ENCODE peak calls at places on chromosomes 3 and 15, in six cellular contexts. One of them, this sample, is unnamed.

GRCh38 chr15:57150066-57150865 is 226.0 kb upstream of the CGNL1 start:
- DNase-seq in tibial nerve: no peak
- DNase-seq in uterus: no peak
- DNase-seq in lung: no peak
- DNase-seq in A549: no peak
- DNase-seq in neural progenitor cell: no peak
- DNase-seq in this sample: no peak

GRCh38 chr3:144756704-144757440 is 785.2 kb downstream of the DIPK2A start:
- DNase-seq in tibial nerve: no peak
- DNase-seq in uterus: no peak
- DNase-seq in lung: no peak
- DNase-seq in A549: no peak
- DNase-seq in neural progenitor cell: no peak
- DNase-seq in this sample: no peak

GRCh38 chr3:127068871-127069270 is 86.0 kb downstream of the PLXNA1 start:
- DNase-seq in tibial nerve: no peak
- DNase-seq in uterus: no peak
- DNase-seq in lung: no peak
- DNase-seq in A549: no peak
- DNase-seq in neural progenitor cell: no peak
- DNase-seq in this sample: no peak

GRCh38 chr3:69647710-69648109 is 91.6 kb upstream of the MITF start:
- DNase-seq in tibial nerve: no peak
- DNase-seq in uterus: no peak
- DNase-seq in lung: no peak
- DNase-seq in A549: no peak
- DNase-seq in neural progenitor cell: no peak
- DNase-seq in this sample: no peak

GRCh38 chr3:146818866-146819265 is 213.7 kb upstream of the PLSCR5 start:
- DNase-seq in tibial nerve: no peak
- DNase-seq in uterus: no peak
- DNase-seq in lung: no peak
- DNase-seq in A549: no peak
- DNase-seq in neural progenitor cell: no peak
- DNase-seq in this sample: no peak

GRCh38 chr3:156919818-156920217 is 93.7 kb downstream of the LEKR1 start:
- DNase-seq in tibial nerve: no peak
- DNase-seq in uterus: no peak
- DNase-seq in lung: no peak
- DNase-seq in A549: no peak
- DNase-seq in neural progenitor cell: no peak
- DNase-seq in this sample: no peak

GRCh38 chr15:29141908-29142747 is 127.5 kb downstream of the NSMCE3 start:
- DNase-seq in tibial nerve: no peak
- DNase-seq in uterus: no peak
- DNase-seq in lung: no peak
- DNase-seq in A549: no peak
- DNase-seq in neural progenitor cell: no peak
- DNase-seq in this sample: no peak

GRCh38 chr15:92097473-92098178 is 244.1 kb downstream of the SLCO3A1 start:
- DNase-seq in tibial nerve: peak; percentile 46
- DNase-seq in uterus: no peak
- DNase-seq in lung: no peak
- DNase-seq in A549: peak; percentile 72
- DNase-seq in neural progenitor cell: peak; percentile 92
- DNase-seq in this sample: peak; percentile 45

GRCh38 chr15:99446565-99447496 is 119.0 kb upstream of the MEF2A start:
- DNase-seq in tibial nerve: no peak
- DNase-seq in uterus: no peak
- DNase-seq in lung: no peak
- DNase-seq in A549: no peak
- DNase-seq in neural progenitor cell: no peak
- DNase-seq in this sample: no peak

GRCh38 chr3:117170112-117170511 is 460.5 kb downstream of the TUSC7 start:
- DNase-seq in tibial nerve: no peak
- DNase-seq in uterus: no peak
- DNase-seq in lung: no peak
- DNase-seq in A549: no peak
- DNase-seq in neural progenitor cell: no peak
- DNase-seq in this sample: no peak

GRCh38 chr3:111072016-111072891 is 638 bp downstream of the NECTIN3 start:
- DNase-seq in tibial nerve: peak; percentile 11
- DNase-seq in uterus: peak; percentile 18
- DNase-seq in lung: no peak
- DNase-seq in A549: peak; percentile 7
- DNase-seq in neural progenitor cell: peak; percentile 64
- DNase-seq in this sample: no peak

GRCh38 chr3:51819709-51820406 is 40.8 kb upstream of the IQCF6 start:
- DNase-seq in tibial nerve: no peak
- DNase-seq in uterus: no peak
- DNase-seq in lung: no peak
- DNase-seq in A549: peak; percentile 6
- DNase-seq in neural progenitor cell: peak; percentile 74
- DNase-seq in this sample: no peak

GRCh38 chr3:69504232-69504631 is 118.3 kb upstream of the FRMD4B start:
- DNase-seq in tibial nerve: no peak
- DNase-seq in uterus: no peak
- DNase-seq in lung: no peak
- DNase-seq in A549: no peak
- DNase-seq in neural progenitor cell: no peak
- DNase-seq in this sample: no peak

GRCh38 chr3:46860381-46861292 is 2.6 kb downstream of the MYL3 start:
- DNase-seq in tibial nerve: no peak
- DNase-seq in uterus: peak; percentile 13
- DNase-seq in lung: no peak
- DNase-seq in A549: no peak
- DNase-seq in neural progenitor cell: no peak
- DNase-seq in this sample: peak; percentile 72

DNA sequence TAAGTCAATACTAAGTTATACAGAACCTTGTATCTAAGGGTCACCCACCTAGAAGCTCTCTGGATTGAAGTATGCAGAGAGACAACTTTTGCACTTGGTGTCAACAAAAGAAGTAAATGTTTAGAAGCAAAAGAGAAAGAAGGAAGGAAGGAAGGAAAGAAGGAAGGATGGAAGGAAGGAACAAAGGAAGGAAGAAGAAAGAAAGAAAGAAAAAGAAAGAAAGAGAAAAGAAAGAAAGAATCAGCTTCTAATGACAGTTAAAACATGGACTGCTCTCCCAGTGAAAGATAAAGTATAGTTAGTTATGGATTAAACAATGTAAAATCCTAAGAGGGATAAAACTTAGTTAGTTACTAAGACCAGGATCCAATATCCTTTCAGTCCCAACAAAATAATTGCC is 613.8 kb upstream of the NR2F2 start:
- DNase-seq in tibial nerve: no peak
- DNase-seq in uterus: no peak
- DNase-seq in lung: no peak
- DNase-seq in A549: no peak
- DNase-seq in neural progenitor cell: no peak
- DNase-seq in this sample: no peak
- H3K9me3 ChIP-seq in tibial nerve: no peaks in the 10 kb centered on the region
- H3K9me3 ChIP-seq in uterus: no peaks in the 10 kb centered on the region
- H3K9me3 ChIP-seq in lung: no peaks in the 10 kb centered on the region
- H3K9me3 ChIP-seq in A549: no peaks in the 10 kb centered on the region
- H3K9me3 ChIP-seq in neural progenitor cell: no peaks in the 10 kb centered on the region
- H3K9me3 ChIP-seq in this sample: no peaks in the 10 kb centered on the region

GRCh38 chr3:50661321-50661837 is 13.3 kb upstream of the DOCK3 start:
- DNase-seq in tibial nerve: no peak
- DNase-seq in uterus: no peak
- DNase-seq in lung: no peak
- DNase-seq in A549: no peak
- DNase-seq in neural progenitor cell: no peak
- DNase-seq in this sample: no peak
- H3K9me3 ChIP-seq in tibial nerve: no peaks in the 10 kb centered on the region
- H3K9me3 ChIP-seq in uterus: no peaks in the 10 kb centered on the region
- H3K9me3 ChIP-seq in lung: no peaks in the 10 kb centered on the region
- H3K9me3 ChIP-seq in A549: no peaks in the 10 kb centered on the region
- H3K9me3 ChIP-seq in neural progenitor cell: no peaks in the 10 kb centered on the region
- H3K9me3 ChIP-seq in this sample: no peaks in the 10 kb centered on the region

GRCh38 chr3:187765342-187765741 is 20.1 kb upstream of the BCL6 start:
- DNase-seq in tibial nerve: no peak
- DNase-seq in uterus: no peak
- DNase-seq in lung: no peak
- DNase-seq in A549: no peak
- DNase-seq in neural progenitor cell: no peak
- DNase-seq in this sample: no peak

GRCh38 chr3:187767266-187768032 is 22.2 kb upstream of the BCL6 start:
- DNase-seq in tibial nerve: no peak
- DNase-seq in uterus: no peak
- DNase-seq in lung: no peak
- DNase-seq in A549: no peak
- DNase-seq in neural progenitor cell: no peak
- DNase-seq in this sample: no peak

GRCh38 chr3:187759601-187760000 is 14.3 kb upstream of the BCL6 start:
- DNase-seq in tibial nerve: no peak
- DNase-seq in uterus: no peak
- DNase-seq in lung: no peak
- DNase-seq in A549: no peak
- DNase-seq in neural progenitor cell: no peak
- DNase-seq in this sample: no peak

GRCh38 chr3:187762792-187763191 is 17.5 kb upstream of the BCL6 start:
- DNase-seq in tibial nerve: no peak
- DNase-seq in uterus: no peak
- DNase-seq in lung: no peak
- DNase-seq in A549: no peak
- DNase-seq in neural progenitor cell: no peak
- DNase-seq in this sample: no peak

DNA sequence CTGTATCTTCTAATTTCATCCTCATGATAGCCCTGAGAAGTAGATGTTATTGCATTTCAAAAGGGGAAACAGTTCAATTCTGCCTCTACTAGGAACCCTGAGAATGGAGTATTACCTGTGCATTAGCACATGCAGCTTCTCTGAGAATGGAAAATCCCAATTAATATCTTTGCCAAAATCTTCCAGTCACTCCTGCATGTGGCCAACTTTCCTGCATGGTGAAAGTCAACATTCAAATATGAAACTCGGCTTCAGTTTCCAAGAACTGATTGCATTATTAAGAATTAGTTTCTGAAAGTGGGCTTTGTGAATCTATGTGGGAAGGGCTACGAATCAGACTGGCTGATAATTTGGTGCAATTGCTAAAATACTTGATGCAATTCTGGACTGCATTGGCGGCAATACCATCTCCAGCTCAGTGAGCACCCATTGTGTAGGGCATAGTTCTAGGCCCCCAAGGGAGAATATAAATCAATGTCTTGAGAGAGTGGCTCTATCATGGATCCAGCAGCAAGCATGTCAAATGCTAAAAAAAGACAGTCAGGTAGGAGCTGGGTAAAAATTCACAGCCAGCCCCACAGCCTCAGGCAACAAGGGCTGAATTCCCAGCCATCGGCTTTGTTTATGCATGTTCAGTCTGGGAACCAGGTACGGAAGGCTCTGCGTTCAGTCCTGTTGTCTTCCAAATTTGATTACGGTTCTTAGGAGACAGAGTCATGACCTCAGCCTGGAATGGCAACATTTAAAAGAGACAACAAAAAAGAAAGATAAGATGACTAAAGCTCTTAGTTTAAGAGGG is 18.8 kb upstream of the BCL6 start:
- DNase-seq in tibial nerve: no peak
- DNase-seq in uterus: no peak
- DNase-seq in lung: no peak
- DNase-seq in A549: no peak
- DNase-seq in neural progenitor cell: no peak
- DNase-seq in this sample: peak; percentile 40
- H3K9me3 ChIP-seq in tibial nerve: no peaks in the 10 kb centered on the region
- H3K9me3 ChIP-seq in uterus: no peaks in the 10 kb centered on the region
- H3K9me3 ChIP-seq in lung: no peaks in the 10 kb centered on the region
- H3K9me3 ChIP-seq in A549: no peaks in the 10 kb centered on the region
- H3K9me3 ChIP-seq in neural progenitor cell: no peaks in the 10 kb centered on the region
- H3K9me3 ChIP-seq in this sample: no peaks in the 10 kb centered on the region

DNA sequence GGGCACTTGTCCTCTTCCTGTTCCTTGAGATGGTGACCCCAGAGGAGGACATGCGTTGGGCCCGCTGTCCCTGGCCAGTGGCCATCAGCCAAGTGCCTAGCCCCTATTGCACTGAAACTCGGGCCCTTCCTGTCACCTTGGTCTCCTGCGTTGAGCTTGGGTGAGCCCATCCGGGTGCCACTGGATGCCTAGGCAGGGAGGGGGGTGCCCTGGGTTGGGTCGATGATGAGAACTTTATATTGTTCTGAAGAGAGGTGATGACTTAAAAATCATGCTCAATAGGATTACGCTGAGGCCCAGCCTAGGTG is 221.8 kb downstream of the SNRPN start:
- DNase-seq in tibial nerve: no peak
- DNase-seq in uterus: no peak
- DNase-seq in lung: peak; percentile 13
- DNase-seq in A549: no peak
- DNase-seq in neural progenitor cell: no peak
- DNase-seq in this sample: no peak
- H3K9me3 ChIP-seq in tibial nerve: no peaks in the 10 kb centered on the region
- H3K9me3 ChIP-seq in uterus: peaks cover 14% of the 10 kb centered on the region
- H3K9me3 ChIP-seq in lung: no peaks in the 10 kb centered on the region
- H3K9me3 ChIP-seq in A549: no peaks in the 10 kb centered on the region
- H3K9me3 ChIP-seq in neural progenitor cell: no peaks in the 10 kb centered on the region
- H3K9me3 ChIP-seq in this sample: peaks cover 68% of the 10 kb centered on the region

DNA sequence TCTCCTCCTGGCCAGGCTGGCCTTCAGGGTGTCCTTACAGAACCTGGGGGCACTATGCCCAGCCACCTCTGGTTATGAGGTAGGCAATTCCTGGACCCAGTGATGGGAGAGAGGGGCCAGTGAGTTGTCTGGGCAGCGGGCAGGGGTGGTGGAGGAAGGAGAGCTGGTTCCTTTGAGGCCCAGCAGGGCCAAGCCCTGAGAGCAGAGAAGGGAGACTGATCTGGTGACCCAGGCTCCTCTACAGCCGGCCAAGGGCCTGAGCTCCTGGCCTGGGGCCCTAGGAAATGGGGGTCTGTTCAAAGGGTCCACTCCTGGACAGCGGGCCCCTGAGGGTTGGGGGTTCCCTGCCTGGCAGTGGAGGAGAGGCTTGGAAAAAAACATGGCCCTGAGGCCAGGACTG is 7.9 kb downstream of the SLC38A3 start:
- DNase-seq in tibial nerve: no peak
- DNase-seq in uterus: no peak
- DNase-seq in lung: no peak
- DNase-seq in A549: no peak
- DNase-seq in neural progenitor cell: no peak
- DNase-seq in this sample: no peak
- H3K9me3 ChIP-seq in tibial nerve: no peaks in the 10 kb centered on the region
- H3K9me3 ChIP-seq in uterus: no peaks in the 10 kb centered on the region
- H3K9me3 ChIP-seq in lung: no peaks in the 10 kb centered on the region
- H3K9me3 ChIP-seq in A549: no peaks in the 10 kb centered on the region
- H3K9me3 ChIP-seq in neural progenitor cell: no peaks in the 10 kb centered on the region
- H3K9me3 ChIP-seq in this sample: no peaks in the 10 kb centered on the region

GRCh38 chr3:178284180-178284579 is 252.1 kb upstream of the KCNMB2 start:
- DNase-seq in tibial nerve: no peak
- DNase-seq in uterus: no peak
- DNase-seq in lung: no peak
- DNase-seq in A549: no peak
- DNase-seq in neural progenitor cell: no peak
- DNase-seq in this sample: no peak
- H3K9me3 ChIP-seq in tibial nerve: no peaks in the 10 kb centered on the region
- H3K9me3 ChIP-seq in uterus: no peaks in the 10 kb centered on the region
- H3K9me3 ChIP-seq in lung: peaks cover 8% of the 10 kb centered on the region
- H3K9me3 ChIP-seq in A549: peaks cover 5% of the 10 kb centered on the region
- H3K9me3 ChIP-seq in neural progenitor cell: no peaks in the 10 kb centered on the region
- H3K9me3 ChIP-seq in this sample: peaks cover 8% of the 10 kb centered on the region

GRCh38 chr15:27804569-27805260 is 294.4 kb downstream of the OCA2 start:
- DNase-seq in tibial nerve: no peak
- DNase-seq in uterus: no peak
- DNase-seq in lung: no peak
- DNase-seq in A549: no peak
- DNase-seq in neural progenitor cell: no peak
- DNase-seq in this sample: no peak
- H3K9me3 ChIP-seq in tibial nerve: no peaks in the 10 kb centered on the region
- H3K9me3 ChIP-seq in uterus: no peaks in the 10 kb centered on the region
- H3K9me3 ChIP-seq in lung: no peaks in the 10 kb centered on the region
- H3K9me3 ChIP-seq in A549: peaks cover 3% of the 10 kb centered on the region
- H3K9me3 ChIP-seq in neural progenitor cell: no peaks in the 10 kb centered on the region
- H3K9me3 ChIP-seq in this sample: peaks cover 4% of the 10 kb centered on the region

GRCh38 chr15:25173241-25174028 is 218.6 kb downstream of the SNRPN start:
- DNase-seq in tibial nerve: no peak
- DNase-seq in uterus: peak; percentile 4
- DNase-seq in lung: peak; percentile 7
- DNase-seq in A549: no peak
- DNase-seq in neural progenitor cell: no peak
- DNase-seq in this sample: no peak
- H3K9me3 ChIP-seq in tibial nerve: no peaks in the 10 kb centered on the region
- H3K9me3 ChIP-seq in uterus: peaks cover 14% of the 10 kb centered on the region
- H3K9me3 ChIP-seq in lung: no peaks in the 10 kb centered on the region
- H3K9me3 ChIP-seq in A549: no peaks in the 10 kb centered on the region
- H3K9me3 ChIP-seq in neural progenitor cell: no peaks in the 10 kb centered on the region
- H3K9me3 ChIP-seq in this sample: peaks cover 63% of the 10 kb centered on the region

This sample was measured in Caco-2.